ENCODE peak calls at places on chromosomes 3 and 15, in ten cellular contexts. Q is A549; U is suprapubic skin; K is esophagus squamous epithelium; L is WERI-Rb-1; E is fibroblast of lung; T is AG09309; O is cardiac muscle cell; A is GM06990; H is CD4-positive, CD25-positive, alpha-beta regulatory T cell. Z is an unnamed sample.

GRCh38 chr3:194058189-194058571 is 77.8 kb upstream of the HES1 start:
- DNase-seq in K (no peak), H (peak), A (peak), L (peak), T (no peak), O (peak), E (peak), U (no peak), Q (no peak), Z (peak)

GRCh38 chr3:104133630-104134029 is 1233.1 kb upstream of the ALCAM start:
- DNase-seq in T (no peak), L (no peak), K (no peak), U (no peak), O (no peak), Q (peak), A (no peak), E (no peak), H (no peak), Z (no peak)

GRCh38 chr3:116444819-116445290 is 432 bp downstream of the LSAMP start:
- DNase-seq in Q (no peak), U (no peak), H (no peak), O (peak), A (no peak), L (peak), T (no peak), E (peak), K (no peak), Z (no peak)

GRCh38 chr3:142915636-142916035 is 26.8 kb upstream of the PCOLCE2 start:
- DNase-seq in U (no peak), K (no peak), A (no peak), Q (no peak), O (no peak), H (no peak), E (no peak), L (no peak), T (no peak), Z (no peak)

GRCh38 chr3:101963902-101964362 is 114.6 kb downstream of the NFKBIZ start:
- DNase-seq in K (no peak), U (no peak), T (peak), E (peak), A (peak), Q (no peak), H (peak), O (no peak), L (no peak), Z (no peak)

GRCh38 chr15:85417276-85417675 is 36.9 kb downstream of the AKAP13 start:
- DNase-seq in H (no peak), Q (no peak), U (no peak), L (no peak), O (no peak), E (peak), T (no peak), A (no peak), K (no peak), Z (no peak)

GRCh38 chr3:178966299-178967183 is 105.1 kb downstream of the ZMAT3 start:
- DNase-seq in O (peak), L (no peak), Q (peak), K (no peak), U (no peak), H (peak), E (peak), T (no peak), A (peak), Z (peak)

GRCh38 chr3:25339220-25339619 is 88.8 kb upstream of the RARB start:
- DNase-seq in A (no peak), U (no peak), K (no peak), E (peak), H (no peak), T (no peak), L (no peak), O (no peak), Q (no peak), Z (no peak)

GRCh38 chr3:172305552-172305951 is 142.7 kb downstream of the GHSR start:
- DNase-seq in H (no peak), E (peak), T (no peak), Q (peak), O (no peak), L (no peak), K (no peak), A (no peak), U (no peak), Z (no peak)

GRCh38 chr3:195075941-195076875 is 194.8 kb downstream of the XXYLT1 start:
- DNase-seq in H (no peak), K (no peak), A (no peak), T (no peak), Q (no peak), O (no peak), L (no peak), E (no peak), U (peak), Z (no peak)

GRCh38 chr3:23740517-23741402 is 65.0 kb upstream of the UBE2E1 start:
- DNase-seq in Q (peak), L (no peak), H (peak), U (no peak), K (no peak), A (peak), E (peak), O (no peak), T (no peak), Z (peak)

GRCh38 chr3:55489804-55490132 is 2.7 kb upstream of the WNT5A start:
- DNase-seq in O (peak), E (peak), T (no peak), U (no peak), A (no peak), L (no peak), H (no peak), Q (no peak), K (no peak), Z (no peak)

GRCh38 chr15:88274534-88275460 is 18.3 kb upstream of the NTRK3 start:
- DNase-seq in U (no peak), A (peak), E (peak), H (peak), Q (peak), L (peak), K (no peak), T (peak), O (peak), Z (peak)

GRCh38 chr15:90558182-90558581 is 28.5 kb downstream of the CRTC3 start:
- DNase-seq in T (no peak), O (peak), Q (no peak), H (no peak), E (no peak), A (no peak), K (no peak), U (no peak), L (peak), Z (no peak)

GRCh38 chr3:193620650-193621049 is 27.6 kb downstream of the OPA1 start:
- DNase-seq in K (no peak), E (peak), O (no peak), A (peak), H (peak), T (no peak), U (no peak), L (no peak), Q (peak), Z (peak)

GRCh38 chr15:29103825-29104565 is 165.6 kb downstream of the NSMCE3 start:
- DNase-seq in O (peak), E (peak), Q (peak), T (peak), K (no peak), A (peak), U (no peak), L (peak), H (peak), Z (peak)

GRCh38 chr3:196406806-196407470 is 25.3 kb downstream of the UBXN7 start:
- DNase-seq in O (no peak), E (peak), H (no peak), L (no peak), A (no peak), Q (peak), U (no peak), K (no peak), T (peak), Z (no peak)

GRCh38 chr3:195061756-195062655 is 209.0 kb downstream of the XXYLT1 start:
- DNase-seq in A (no peak), U (no peak), T (no peak), H (no peak), E (no peak), Q (no peak), O (no peak), L (no peak), K (no peak), Z (no peak)

GRCh38 chr3:71369733-71370391 is 213.7 kb downstream of the FOXP1 start:
- DNase-seq in K (no peak), H (no peak), O (no peak), L (no peak), E (peak), A (no peak), U (no peak), Q (no peak), T (peak), Z (no peak)

GRCh38 chr3:71035314-71035713 is 548.2 kb downstream of the FOXP1 start:
- DNase-seq in O (no peak), E (peak), K (no peak), U (no peak), A (no peak), T (no peak), H (no peak), Q (no peak), L (no peak), Z (no peak)

GRCh38 chr3:42264399-42265058 is 1.5 kb downstream of the CCK start:
- DNase-seq in L (peak), U (peak), Q (peak), O (no peak), T (no peak), E (peak), K (no peak), A (no peak), H (peak), Z (no peak)

GRCh38 chr3:136778865-136779264 is 26.7 kb upstream of the STAG1 start:
- DNase-seq in T (no peak), Q (peak), L (no peak), U (no peak), E (peak), H (no peak), A (no peak), O (no peak), K (no peak), Z (no peak)

GRCh38 chr3:148852271-148853000 is 12.7 kb upstream of the CPA3 start:
- DNase-seq in T (no peak), K (no peak), A (no peak), Q (no peak), H (no peak), U (no peak), O (no peak), L (no peak), E (no peak), Z (no peak)

GRCh38 chr3:77412591-77412990 is 372.7 kb downstream of the ROBO2 start:
- DNase-seq in K (no peak), A (no peak), T (peak), U (no peak), H (no peak), L (no peak), E (no peak), O (no peak), Q (no peak), Z (no peak)

GRCh38 chr3:48406443-48407431 is 23.1 kb downstream of the PLXNB1 start:
- DNase-seq in U (peak), Q (no peak), A (no peak), E (no peak), K (no peak), O (no peak), L (peak), T (no peak), H (no peak), Z (no peak)

GRCh38 chr15:57227899-57228298 is 148.4 kb upstream of the CGNL1 start:
- DNase-seq in L (no peak), Q (no peak), A (no peak), H (no peak), U (no peak), O (no peak), E (peak), K (no peak), T (peak), Z (no peak)

GRCh38 chr15:57227181-57227580 is 149.1 kb upstream of the CGNL1 start:
- DNase-seq in L (no peak), A (no peak), E (peak), Q (no peak), H (no peak), T (no peak), O (no peak), U (no peak), K (no peak), Z (no peak)

GRCh38 chr15:57223887-57224286 is 152.4 kb upstream of the CGNL1 start:
- DNase-seq in T (no peak), A (no peak), L (no peak), O (no peak), K (no peak), U (no peak), E (no peak), H (no peak), Q (no peak), Z (no peak)

GRCh38 chr15:57223345-57223744 is 153.0 kb upstream of the CGNL1 start:
- DNase-seq in K (no peak), L (no peak), T (no peak), Q (no peak), E (peak), A (no peak), U (no peak), O (no peak), H (no peak), Z (peak)

GRCh38 chr15:57224664-57225063 is 151.6 kb upstream of the CGNL1 start:
- DNase-seq in A (peak), E (peak), L (no peak), K (no peak), T (peak), H (no peak), O (no peak), Q (no peak), U (no peak), Z (peak)
- H3K4me3 ChIP-seq in A (no peak), E (peak), L (no peak), K (no peak), T (no peak), H (no peak), O (no peak), Q (no peak), U (no peak), Z (no peak)

DNA sequence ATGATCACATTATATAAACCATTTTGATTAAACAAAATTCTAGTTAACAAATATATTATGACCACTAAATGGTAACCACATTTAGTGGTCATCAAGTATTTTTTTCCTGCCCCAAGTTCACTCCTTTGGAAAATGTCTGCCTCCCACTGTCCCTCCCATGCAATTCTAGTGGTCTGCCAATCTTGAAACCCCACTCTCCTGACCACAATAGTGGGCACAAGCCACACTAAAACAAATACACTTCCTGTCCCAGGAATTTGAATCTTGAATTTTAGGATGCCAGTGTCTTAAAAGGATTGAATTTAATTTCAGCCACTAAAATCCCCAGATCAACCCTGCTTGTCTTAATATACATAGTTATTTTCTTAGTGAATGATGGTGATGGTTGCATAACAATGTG is 14.0 kb upstream of the GPR156 start:
- DNase-seq in A (no peak), L (no peak), O (no peak), E (no peak), U (no peak), Q (no peak), H (no peak), T (no peak), K (no peak), Z (no peak)
- H3K4me3 ChIP-seq in A (no peak), L (no peak), O (no peak), E (no peak), U (no peak), Q (no peak), H (no peak), T (no peak), K (no peak), Z (no peak)

GRCh38 chr15:98799991-98800390 is 151.7 kb downstream of the IGF1R start:
- DNase-seq in H (no peak), A (no peak), E (peak), Q (peak), O (no peak), U (no peak), T (no peak), L (no peak), K (no peak), Z (no peak)
- H3K4me3 ChIP-seq in H (no peak), A (no peak), E (no peak), Q (peak), O (no peak), U (peak), T (no peak), L (peak), K (peak), Z (no peak)

DNA sequence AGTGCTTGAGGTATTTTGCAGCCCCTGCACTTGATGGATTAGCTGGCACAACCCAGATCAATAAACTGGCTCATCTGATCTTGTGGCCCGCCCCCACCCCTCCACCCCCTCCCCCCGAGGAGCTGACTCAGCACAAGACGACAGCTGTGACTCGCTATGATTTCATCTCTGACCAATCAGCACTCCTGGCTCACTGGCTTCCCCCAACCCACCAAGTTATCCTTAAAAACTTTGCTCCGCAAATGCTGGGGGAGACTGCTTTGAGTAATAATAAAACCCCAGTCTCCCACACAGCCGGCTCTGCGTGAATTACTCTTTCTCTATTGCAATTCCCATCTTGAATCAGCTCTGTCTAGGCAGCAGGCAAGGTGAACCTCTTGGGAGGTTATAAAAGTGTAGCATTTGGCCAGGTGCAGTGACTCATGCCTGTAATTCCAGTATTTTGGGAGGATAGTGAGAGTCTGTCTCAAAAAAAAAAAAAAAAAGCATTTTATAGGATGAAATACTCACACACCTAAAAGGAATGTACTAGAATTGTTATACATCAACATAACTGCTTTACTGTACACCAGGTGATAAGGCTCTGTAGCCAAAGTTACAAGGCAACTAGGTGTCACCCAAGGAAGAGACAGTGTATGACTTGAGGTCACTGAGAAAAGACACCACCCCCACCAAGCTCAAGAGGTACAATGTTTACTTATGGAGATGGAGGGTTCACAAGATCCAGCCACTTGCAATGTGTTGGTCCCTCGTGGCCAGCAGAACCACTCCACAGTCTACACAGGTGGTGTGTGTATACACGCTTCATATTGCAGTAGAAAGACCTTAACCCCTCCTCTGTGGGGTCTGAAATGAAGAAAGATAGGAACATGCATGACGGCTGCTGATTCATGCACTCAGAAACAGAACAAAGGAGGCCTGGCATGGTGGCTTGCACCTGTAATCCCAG is 8.6 kb downstream of the ZNF445 start:
- DNase-seq in Q (no peak), O (no peak), E (peak), K (no peak), L (peak), A (no peak), H (no peak), T (no peak), U (no peak), Z (no peak)
- H3K4me3 ChIP-seq in Q (no peak), O (no peak), E (no peak), K (no peak), L (no peak), A (no peak), H (no peak), T (no peak), U (no peak), Z (no peak)

GRCh38 chr3:47003461-47004368 is 24.2 kb downstream of the NBEAL2 start:
- DNase-seq in L (no peak), O (no peak), T (no peak), A (no peak), Q (no peak), U (peak), K (no peak), E (no peak), H (no peak), Z (no peak)
- H3K4me3 ChIP-seq in L (no peak), O (no peak), T (no peak), A (no peak), Q (no peak), U (no peak), K (no peak), E (no peak), H (no peak), Z (no peak)

GRCh38 chr3:11136116-11136515 is 18.2 kb upstream of the HRH1 start:
- DNase-seq in Q (no peak), A (no peak), O (no peak), T (no peak), E (peak), K (no peak), U (no peak), H (no peak), L (no peak), Z (no peak)

GRCh38 chr3:11136871-11137626 is 17.2 kb upstream of the HRH1 start:
- DNase-seq in L (no peak), O (no peak), K (no peak), E (peak), T (peak), H (no peak), U (no peak), Q (peak), A (no peak), Z (no peak)

GRCh38 chr3:11140054-11140712 is 14.1 kb upstream of the HRH1 start:
- DNase-seq in Q (peak), O (no peak), K (no peak), L (no peak), U (no peak), T (no peak), H (peak), E (peak), A (peak), Z (peak)

GRCh38 chr3:11138371-11138770 is 15.9 kb upstream of the HRH1 start:
- DNase-seq in L (no peak), T (no peak), H (no peak), E (no peak), Q (no peak), A (no peak), K (no peak), O (no peak), U (no peak), Z (no peak)

DNA sequence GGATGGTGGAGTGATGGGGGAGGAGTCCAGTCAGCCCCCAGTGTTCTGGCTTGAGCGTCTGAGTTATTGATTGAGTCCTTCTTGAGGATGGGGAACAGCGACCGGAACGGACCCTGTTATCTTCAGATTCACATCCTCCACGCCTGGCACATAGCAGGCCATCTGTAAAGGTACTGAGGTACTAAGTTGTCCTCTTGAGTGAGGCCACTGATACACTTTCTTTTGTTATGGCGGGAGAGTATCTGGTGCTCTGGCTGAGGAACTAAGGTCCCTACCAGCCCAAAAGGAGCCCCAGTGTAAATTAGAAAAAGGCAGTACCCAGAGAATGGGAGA is 16.7 kb upstream of the HRH1 start:
- DNase-seq in A (no peak), H (no peak), U (no peak), E (no peak), K (no peak), O (no peak), L (no peak), Q (no peak), T (no peak), Z (no peak)
- H3K4me3 ChIP-seq in A (no peak), H (no peak), U (peak), E (peak), K (peak), O (no peak), L (no peak), Q (peak), T (peak), Z (no peak)

GRCh38 chr3:65902304-65902793 is 136.4 kb downstream of the MAGI1 start:
- DNase-seq in A (no peak), Q (no peak), L (no peak), K (no peak), E (peak), T (no peak), H (no peak), O (peak), U (no peak), Z (peak)

GRCh38 chr3:65907232-65908130 is 131.2 kb downstream of the MAGI1 start:
- DNase-seq in H (no peak), K (no peak), O (peak), Q (no peak), T (no peak), A (no peak), E (no peak), L (peak), U (no peak), Z (peak)

GRCh38 chr3:65904016-65904415 is 134.7 kb downstream of the MAGI1 start:
- DNase-seq in H (no peak), T (no peak), K (no peak), Q (no peak), O (no peak), A (no peak), L (no peak), U (no peak), E (no peak), Z (no peak)

GRCh38 chr3:65908588-65908987 is 130.1 kb downstream of the MAGI1 start:
- DNase-seq in H (no peak), Q (no peak), T (no peak), L (no peak), K (no peak), O (peak), E (no peak), U (no peak), A (no peak), Z (no peak)

GRCh38 chr3:65905648-65906211 is 133.0 kb downstream of the MAGI1 start:
- DNase-seq in A (no peak), L (no peak), T (no peak), O (no peak), K (no peak), H (no peak), U (no peak), Q (no peak), E (no peak), Z (no peak)
- H3K4me3 ChIP-seq in A (no peak), L (no peak), T (no peak), O (no peak), K (no peak), H (no peak), U (no peak), Q (no peak), E (no peak), Z (no peak)

GRCh38 chr3:33722626-33723370 is 4.7 kb upstream of the CLASP2 start:
- DNase-seq in E (peak), L (no peak), T (peak), Q (no peak), K (no peak), U (no peak), H (no peak), O (no peak), A (no peak), Z (no peak)
- H3K4me3 ChIP-seq in E (no peak), L (no peak), T (no peak), Q (no peak), K (no peak), U (no peak), H (no peak), O (no peak), A (no peak), Z (no peak)

Z was measured in GM12865.